ENCODE peak calls at places on chromosomes 4 and X, in nine cellular contexts. H is heart left ventricle; T is adrenal gland; R is effector memory CD4-positive, alpha-beta T cell; S is body of pancreas; V is GM23338; B is OCI-LY7; K is HCT116; W is CD8-positive, alpha-beta T cell. M is an unnamed sample. For H3K4me1, the result is how much of the 10 kb centered on the place peaks cover.

GRCh38 chr4:180527993-180528392 is 1715.2 kb upstream of the TENM3 start:
- DNase-seq in H (no peak), T (peak), R (no peak), S (no peak), V (no peak), B (no peak), K (no peak), W (no peak), M (no peak)

GRCh38 chr4:104491396-104491821 is 3.3 kb downstream of the CXXC4 start:
- DNase-seq in H (peak), T (peak), R (peak), S (peak), V (peak), B (no peak), K (no peak), W (peak), M (peak)

GRCh38 chr4:174273960-174274359 is 9.5 kb downstream of the FBXO8 start:
- DNase-seq in H (no peak), T (no peak), R (no peak), S (no peak), V (no peak), B (no peak), K (no peak), W (no peak), M (no peak)

GRCh38 chr4:76570141-76570989 is 135.3 kb downstream of the SHROOM3 start:
- DNase-seq in H (no peak), T (no peak), R (no peak), S (peak), V (no peak), B (no peak), K (no peak), W (no peak), M (no peak)

GRCh38 chr4:25662306-25662705 is 6.7 kb downstream of the SLC34A2 start:
- DNase-seq in H (no peak), T (no peak), R (no peak), S (no peak), V (no peak), B (no peak), K (no peak), W (no peak), M (no peak)

GRCh38 chr4:96677499-96677898 is 837.6 kb downstream of the PDHA2 start:
- DNase-seq in H (no peak), T (no peak), R (no peak), S (no peak), V (no peak), B (no peak), K (no peak), W (no peak), M (no peak)

GRCh38 chr4:85928775-85929585 is 430.9 kb downstream of the MAPK10 start:
- DNase-seq in H (no peak), T (no peak), R (no peak), S (peak), V (no peak), B (no peak), K (no peak), W (no peak), M (no peak)

GRCh38 chr4:168092176-168092712 is at the start of gene ANXA10:
- DNase-seq in H (no peak), T (no peak), R (no peak), S (no peak), V (no peak), B (no peak), K (no peak), W (no peak), M (no peak)

GRCh38 chrX:91311969-91312368 is 122.7 kb upstream of the PABPC5 start:
- DNase-seq in H (no peak), T (no peak), R (no peak), S (no peak), V (no peak), B (no peak), K (no peak), W (no peak), M (no peak)

GRCh38 chr4:53098681-53099121 is 236.6 kb downstream of the RASL11B start:
- DNase-seq in H (no peak), T (no peak), R (no peak), S (no peak), V (no peak), B (no peak), K (no peak), W (no peak), M (no peak)

GRCh38 chr4:5636766-5637670 is 71.3 kb downstream of the EVC2 start:
- DNase-seq in H (no peak), T (no peak), R (no peak), S (no peak), V (no peak), B (no peak), K (no peak), W (no peak), M (no peak)

GRCh38 chr4:48877827-48878535 is 28.6 kb downstream of the OCIAD2 start:
- DNase-seq in H (no peak), T (no peak), R (no peak), S (no peak), V (peak), B (peak), K (no peak), W (no peak), M (no peak)

GRCh38 chr4:179671609-179672008 is 2229.4 kb upstream of the AGA start:
- DNase-seq in H (no peak), T (no peak), R (no peak), S (no peak), V (peak), B (no peak), K (no peak), W (no peak), M (no peak)

GRCh38 chrX:52509916-52510315 is 6.9 kb downstream of the XAGE1B start:
- DNase-seq in H (no peak), T (no peak), R (no peak), S (no peak), V (no peak), B (no peak), K (no peak), W (no peak), M (no peak)

GRCh38 chr4:81504685-81505598 is 33.2 kb upstream of the RASGEF1B start:
- DNase-seq in H (peak), T (peak), R (peak), S (peak), V (no peak), B (peak), K (no peak), W (peak), M (peak)

GRCh38 chr4:29805871-29806480 is 914.2 kb upstream of the PCDH7 start:
- DNase-seq in H (no peak), T (no peak), R (no peak), S (no peak), V (no peak), B (no peak), K (no peak), W (no peak), M (no peak)

GRCh38 chrX:46759645-46759974 is 692 bp upstream of the SLC9A7 start:
- DNase-seq in H (no peak), T (no peak), R (no peak), S (no peak), V (peak), B (no peak), K (no peak), W (no peak), M (no peak)

GRCh38 chr4:18106620-18107019 is 85.1 kb upstream of the LCORL start:
- DNase-seq in H (no peak), T (no peak), R (no peak), S (peak), V (no peak), B (no peak), K (no peak), W (no peak), M (no peak)

GRCh38 chr4:97984545-97985131 is 158.6 kb downstream of the STPG2 start:
- DNase-seq in H (no peak), T (no peak), R (no peak), S (no peak), V (peak), B (peak), K (peak), W (no peak), M (no peak)

GRCh38 chr4:128247906-128248305 is 39.7 kb downstream of the PGRMC2 start:
- DNase-seq in H (no peak), T (no peak), R (no peak), S (no peak), V (no peak), B (no peak), K (no peak), W (no peak), M (no peak)

GRCh38 chrX:39401483-39402110 is 600.3 kb downstream of the MID1IP1 start:
- DNase-seq in H (no peak), T (no peak), R (no peak), S (no peak), V (no peak), B (no peak), K (no peak), W (no peak), M (no peak)

GRCh38 chrX:150692837-150693781 is at the start of gene MTMR1:
- DNase-seq in H (peak), T (no peak), R (peak), S (peak), V (peak), B (peak), K (no peak), W (peak), M (peak)

GRCh38 chr4:72209600-72209999 is 177.8 kb downstream of the NPFFR2 start:
- DNase-seq in H (no peak), T (no peak), R (no peak), S (no peak), V (no peak), B (no peak), K (no peak), W (no peak), M (no peak)

GRCh38 chr4:105709081-105709450 is 482 bp downstream of the GSTCD start:
- DNase-seq in H (no peak), T (no peak), R (no peak), S (peak), V (peak), B (peak), K (peak), W (no peak), M (no peak)

GRCh38 chr4:8915201-8916200 is 43.9 kb upstream of the HMX1 start:
- DNase-seq in H (no peak), T (peak), R (no peak), S (no peak), V (no peak), B (no peak), K (no peak), W (peak), M (peak)

GRCh38 chrX:48834383-48834709 is 1.1 kb downstream of the PCSK1N start:
- DNase-seq in H (no peak), T (no peak), R (no peak), S (no peak), V (no peak), B (peak), K (no peak), W (no peak), M (no peak)

GRCh38 chr4:3073158-3074077 is 920 bp downstream of the HTT-AS start:
- DNase-seq in H (peak), T (peak), R (no peak), S (peak), V (peak), B (no peak), K (no peak), W (no peak), M (no peak)

GRCh38 chr4:32562010-32562409 is 1841.8 kb downstream of the PCDH7 start:
- DNase-seq in H (no peak), T (no peak), R (no peak), S (no peak), V (no peak), B (no peak), K (no peak), W (no peak), M (no peak)

GRCh38 chr4:165328101-165328425 is 594 bp downstream of the MSMO1 start:
- DNase-seq in H (no peak), T (no peak), R (no peak), S (no peak), V (no peak), B (no peak), K (no peak), W (no peak), M (no peak)

GRCh38 chr4:165328708-165329107 is 1.2 kb downstream of the MSMO1 start:
- DNase-seq in H (no peak), T (no peak), R (no peak), S (no peak), V (peak), B (no peak), K (no peak), W (no peak), M (no peak)

GRCh38 chr4:165327211-165328100 is at the start of gene MSMO1:
- DNase-seq in H (peak), T (peak), R (peak), S (peak), V (peak), B (peak), K (peak), W (peak), M (peak)

GRCh38 chr4:165325732-165326512 is 1.5 kb upstream of the MSMO1 start:
- DNase-seq in H (no peak), T (no peak), R (no peak), S (no peak), V (peak), B (no peak), K (peak), W (no peak), M (no peak)

DNA sequence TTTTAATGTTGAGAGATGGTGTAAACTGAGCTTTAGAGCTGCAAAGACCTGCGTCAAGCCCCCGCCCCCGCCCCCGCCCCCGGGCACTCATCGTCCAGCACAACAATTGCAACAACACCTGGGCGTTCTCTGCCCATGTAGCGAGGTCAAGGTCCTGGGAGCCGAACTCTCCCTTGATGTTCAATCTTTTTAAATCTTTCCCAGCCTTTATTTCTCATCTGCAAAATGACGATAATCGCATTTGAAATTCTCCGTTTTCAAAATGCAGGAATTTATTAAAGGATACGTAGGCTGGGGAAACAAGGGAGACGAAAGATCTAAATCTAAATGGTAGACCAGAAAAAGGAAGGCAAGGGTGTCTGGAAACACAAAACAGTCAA is 648 bp upstream of the MSMO1 start:
- DNase-seq in H (peak), T (peak), R (no peak), S (peak), V (peak), B (peak), K (no peak), W (no peak), M (no peak)
- H3K4me1 ChIP-seq in H (under half), T (under half), R (under half), S (under half), V (under half), B (under half), K (under half), W (under half), M (under half)

GRCh38 chr4:144579411-144580020 is 66.4 kb upstream of the HHIP start:
- DNase-seq in H (no peak), T (no peak), R (no peak), S (no peak), V (no peak), B (no peak), K (no peak), W (no peak), M (no peak)
- H3K27ac ChIP-seq in H (no peak), T (no peak), R (no peak), S (no peak), V (no peak), B (no peak), K (no peak), W (no peak), M (no peak)

GRCh38 chr4:73702796-73703287 is 37.5 kb upstream of the CXCL8 start:
- DNase-seq in H (no peak), T (no peak), R (no peak), S (no peak), V (no peak), B (no peak), K (no peak), W (no peak), M (no peak)
- H3K4me1 ChIP-seq in H (under half), T (under half), R (under half), S (under half), V (under half), B (under half), K (under half), W (under half), M (under half)

DNA sequence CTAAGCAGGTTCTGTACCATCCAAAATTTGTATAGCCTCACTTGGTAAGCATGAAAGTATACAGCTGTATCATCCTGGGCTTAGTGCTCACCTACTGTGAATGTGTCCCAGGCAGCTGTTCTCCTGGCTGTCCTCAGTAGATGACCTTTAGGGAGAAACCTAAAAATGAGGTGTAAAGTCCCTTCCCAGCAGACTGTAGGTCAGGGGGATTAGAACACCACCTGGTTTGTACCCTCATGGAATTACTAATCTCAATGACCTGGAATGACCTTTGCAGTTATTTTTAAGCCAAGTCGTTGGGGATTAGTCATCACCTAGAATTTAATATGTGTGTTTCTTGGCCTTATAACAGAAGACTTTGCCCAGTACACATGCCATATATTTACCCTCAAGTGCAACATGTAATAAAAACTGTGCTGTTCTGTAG is 39.1 kb upstream of the MBTPS2 start:
- DNase-seq in H (no peak), T (no peak), R (no peak), S (no peak), V (no peak), B (no peak), K (no peak), W (no peak), M (no peak)
- H3K27ac ChIP-seq in H (peak), T (no peak), R (no peak), S (peak), V (no peak), B (no peak), K (no peak), W (no peak), M (peak)

GRCh38 chr4:91990726-91991125 is 313.0 kb upstream of the GRID2 start:
- DNase-seq in H (no peak), T (no peak), R (no peak), S (no peak), V (no peak), B (no peak), K (no peak), W (no peak), M (no peak)
- H3K4me1 ChIP-seq in H (under half), T (under half), R (under half), S (under half), V (under half), B (under half), K (under half), W (under half), M (under half)

DNA sequence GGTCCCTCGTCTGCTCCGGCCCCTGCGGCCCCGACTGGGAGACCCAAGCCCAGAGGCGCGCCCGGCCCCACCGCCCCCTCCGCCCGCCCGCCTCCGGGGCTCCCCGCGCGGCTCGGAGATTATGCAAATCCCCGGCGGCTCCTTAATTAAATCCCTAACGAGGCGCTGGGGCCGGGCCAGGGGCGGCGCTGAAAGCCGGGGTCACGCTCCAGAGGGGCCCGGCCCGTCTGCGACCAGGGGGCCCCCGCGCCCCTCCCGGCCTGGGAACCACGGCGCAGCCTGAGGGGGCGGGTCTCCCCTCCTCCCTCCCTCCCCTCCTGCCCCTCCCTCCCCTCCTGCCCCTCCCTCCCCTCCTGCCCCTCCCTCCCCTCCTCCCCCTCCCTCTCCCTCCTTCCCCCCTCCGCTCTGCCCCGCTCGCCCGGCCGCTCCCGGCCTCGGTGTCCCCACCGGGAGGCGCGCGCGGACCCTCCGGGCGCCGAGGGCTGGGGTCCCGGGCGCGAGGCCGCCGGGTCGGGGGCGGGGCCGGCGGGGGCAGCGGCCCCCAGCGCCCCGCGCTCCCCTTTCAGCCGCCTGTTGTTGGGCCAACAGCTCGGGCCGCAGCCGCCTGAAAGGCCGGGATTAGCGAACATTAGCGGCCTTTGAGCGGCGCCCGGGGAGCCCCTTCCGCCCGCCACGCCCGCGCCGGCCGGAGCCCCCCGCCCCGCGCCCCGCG is 25.9 kb upstream of the FGFR3 start:
- DNase-seq in H (no peak), T (no peak), R (no peak), S (peak), V (peak), B (peak), K (no peak), W (no peak), M (no peak)
- H3K27ac ChIP-seq in H (no peak), T (no peak), R (no peak), S (peak), V (no peak), B (no peak), K (peak), W (no peak), M (no peak)

DNA sequence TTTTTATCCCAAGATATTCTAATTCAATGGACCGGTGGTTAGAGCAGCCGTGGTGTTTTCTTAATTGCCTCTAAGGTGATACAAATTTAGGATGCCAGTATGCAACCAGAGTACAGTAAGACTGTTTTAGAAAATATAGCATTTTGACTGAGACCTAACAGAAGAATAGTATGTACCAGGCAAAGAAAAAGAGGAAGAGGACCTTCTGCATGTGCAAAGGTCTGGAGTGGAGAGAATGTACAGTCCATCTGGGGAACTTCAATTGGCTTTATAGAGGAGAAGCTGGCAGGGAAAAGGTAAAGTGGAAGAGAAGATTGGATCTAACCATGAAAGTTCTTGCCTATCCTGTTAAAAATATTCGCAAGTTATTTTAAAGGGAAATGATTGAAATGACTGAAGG is 663.4 kb upstream of the CPEB2 start:
- DNase-seq in H (no peak), T (no peak), R (no peak), S (no peak), V (no peak), B (no peak), K (no peak), W (no peak), M (no peak)
- H3K4me1 ChIP-seq in H (under half), T (under half), R (under half), S (under half), V (under half), B (under half), K (under half), W (under half), M (under half)

GRCh38 chr4:140426610-140427103 is 791 bp downstream of the CLGN start:
- DNase-seq in H (peak), T (no peak), R (no peak), S (no peak), V (peak), B (peak), K (no peak), W (no peak), M (no peak)

GRCh38 chr4:140423106-140423505 is 4.3 kb downstream of the CLGN start:
- DNase-seq in H (no peak), T (no peak), R (no peak), S (no peak), V (no peak), B (no peak), K (no peak), W (no peak), M (no peak)

GRCh38 chr4:140427104-140427918 is at the start of gene CLGN:
- DNase-seq in H (peak), T (peak), R (no peak), S (peak), V (peak), B (peak), K (peak), W (peak), M (peak)

DNA sequence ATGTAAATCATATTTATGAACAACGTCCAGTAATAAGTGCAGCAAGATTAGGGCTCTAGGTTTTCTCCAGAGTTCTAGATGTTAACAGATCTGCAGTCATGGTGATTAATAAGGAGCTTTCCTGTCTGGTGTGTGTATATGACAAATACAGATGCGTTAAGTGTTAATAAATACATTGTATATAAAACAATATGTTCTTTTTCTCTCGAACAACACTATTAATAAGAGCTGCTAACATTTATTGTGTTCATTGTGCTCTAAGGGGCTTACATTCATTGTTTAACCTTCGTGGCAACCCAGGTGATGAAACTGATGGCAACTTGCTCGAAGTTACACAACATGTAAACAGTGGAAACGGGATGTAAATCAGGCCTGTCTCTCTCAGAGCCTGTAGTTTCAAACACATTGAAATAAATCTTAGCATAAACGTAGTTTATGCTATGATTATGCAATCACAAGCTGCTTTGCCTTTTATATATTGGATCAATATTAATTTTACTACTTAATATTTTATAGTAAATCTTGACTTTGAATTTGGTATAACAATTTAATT is 547 bp upstream of the CLGN start:
- DNase-seq in H (no peak), T (no peak), R (no peak), S (no peak), V (peak), B (peak), K (peak), W (no peak), M (no peak)
- H3K27ac ChIP-seq in H (peak), T (no peak), R (no peak), S (no peak), V (no peak), B (no peak), K (no peak), W (no peak), M (no peak)

M was measured in aorta.